ENCODE peak calls at places on chromosomes 11 and 22, in six cellular contexts. F, P, Y, J, G and I are unnamed samples.

GRCh38 chr22:39236321-39237275 is 8.2 kb downstream of the PDGFB start:
- DNase-seq in F (no peak), P (peak), Y (no peak), J (no peak), G (no peak), I (no peak)

GRCh38 chr11:69352715-69353325 is 58.9 kb downstream of the MYEOV start:
- DNase-seq in F (peak), P (peak), Y (peak), J (no peak), G (peak), I (no peak)

GRCh38 chr11:9651899-9652748 is 11.8 kb upstream of the SWAP70 start:
- DNase-seq in F (no peak), P (no peak), Y (no peak), J (no peak), G (no peak), I (no peak)

GRCh38 chr11:130171534-130171933 is 12.0 kb downstream of the ST14 start:
- DNase-seq in F (no peak), P (no peak), Y (no peak), J (no peak), G (no peak), I (no peak)

GRCh38 chr11:120167659-120168058 is 29.7 kb upstream of the TRIM29 start:
- DNase-seq in F (no peak), P (no peak), Y (no peak), J (no peak), G (no peak), I (no peak)

GRCh38 chr22:26884921-26885320 is 227.5 kb downstream of the MIAT start:
- DNase-seq in F (peak), P (no peak), Y (no peak), J (no peak), G (no peak), I (no peak)

GRCh38 chr11:4094348-4095291 is at the start of gene RRM1:
- DNase-seq in F (peak), P (peak), Y (peak), J (peak), G (peak), I (peak)

GRCh38 chr11:1279674-1280055 is 29.8 kb downstream of the TOLLIP start:
- DNase-seq in F (no peak), P (no peak), Y (no peak), J (no peak), G (no peak), I (no peak)

GRCh38 chr22:44097263-44098020 is 73.3 kb downstream of the PARVB start:
- DNase-seq in F (no peak), P (no peak), Y (no peak), J (no peak), G (no peak), I (peak)

GRCh38 chr22:27388090-27388600 is 413.4 kb downstream of the MN1 start:
- DNase-seq in F (no peak), P (no peak), Y (peak), J (no peak), G (no peak), I (no peak)

GRCh38 chr11:106464728-106465127 is 387.3 kb downstream of the AASDHPPT start:
- DNase-seq in F (no peak), P (no peak), Y (no peak), J (no peak), G (no peak), I (no peak)

GRCh38 chr22:17742528-17742902 is 31.8 kb downstream of the BID start:
- DNase-seq in F (peak), P (no peak), Y (peak), J (peak), G (peak), I (no peak)

GRCh38 chr11:73907191-73907590 is 30.4 kb downstream of the PAAF1 start:
- DNase-seq in F (peak), P (peak), Y (no peak), J (no peak), G (peak), I (no peak)

GRCh38 chr11:112219476-112220232 is 6.6 kb upstream of the PTS start:
- DNase-seq in F (peak), P (no peak), Y (no peak), J (peak), G (peak), I (no peak)

GRCh38 chr22:46910624-46911023 is 148.2 kb downstream of the TBC1D22A start:
- DNase-seq in F (no peak), P (no peak), Y (peak), J (no peak), G (no peak), I (no peak)

GRCh38 chr11:128686745-128687177 is 7.1 kb upstream of the FLI1 start:
- DNase-seq in F (peak), P (no peak), Y (no peak), J (no peak), G (no peak), I (peak)

GRCh38 chr11:118618115-118618990 is 10.9 kb downstream of the PHLDB1 start:
- DNase-seq in F (peak), P (peak), Y (no peak), J (peak), G (no peak), I (peak)

GRCh38 chr11:69144316-69144715 is 11.4 kb upstream of the SMIM38 start:
- DNase-seq in F (peak), P (no peak), Y (no peak), J (no peak), G (no peak), I (no peak)

GRCh38 chr22:46007003-46007847 is 30.3 kb upstream of the WNT7B start:
- DNase-seq in F (peak), P (peak), Y (no peak), J (no peak), G (peak), I (peak)

GRCh38 chr22:21691773-21692172 is 26.0 kb downstream of the PPIL2 start:
- DNase-seq in F (no peak), P (no peak), Y (no peak), J (no peak), G (no peak), I (no peak)

GRCh38 chr11:108947654-108948570 is 283.0 kb downstream of the DDX10 start:
- DNase-seq in F (no peak), P (no peak), Y (no peak), J (no peak), G (peak), I (no peak)

GRCh38 chr11:95152878-95153856 is 63.5 kb downstream of the ENDOD1 start:
- DNase-seq in F (no peak), P (no peak), Y (no peak), J (no peak), G (no peak), I (no peak)

GRCh38 chr22:38927033-38927789 is 30.2 kb upstream of the APOBEC3A start:
- DNase-seq in F (peak), P (peak), Y (no peak), J (peak), G (peak), I (no peak)

GRCh38 chr22:32791056-32791455 is 10.4 kb upstream of the TIMP3 start:
- DNase-seq in F (no peak), P (no peak), Y (no peak), J (no peak), G (no peak), I (no peak)